ENCODE peak calls at places on chromosome 22, in nine cellular contexts. F is transverse colon, K is adrenal gland, X is A549, V is heart left ventricle, U is HCT116, L is prostate gland, T is tibial nerve, H is ovary. M is an unnamed sample.

GRCh38 chr22:20128902-20129746 is 2.5 kb upstream of the ZDHHC8 start:
- DNase-seq in F (peak), K (peak), X (peak), V (no peak), U (no peak), L (no peak), T (no peak), H (no peak), M (peak)

GRCh38 chr22:43449831-43450225 is 38.0 kb downstream of the MPPED1 start:
- DNase-seq in F (no peak), K (no peak), X (no peak), V (no peak), U (no peak), L (no peak), T (no peak), H (no peak), M (no peak)

GRCh38 chr22:47178339-47178738 is 415.9 kb downstream of the TBC1D22A start:
- DNase-seq in F (no peak), K (no peak), X (no peak), V (no peak), U (no peak), L (no peak), T (no peak), H (peak), M (no peak)

GRCh38 chr22:29621761-29622526 is 18.5 kb downstream of the NF2 start:
- DNase-seq in F (no peak), K (no peak), X (peak), V (no peak), U (peak), L (no peak), T (no peak), H (no peak), M (no peak)

GRCh38 chr22:18057568-18058209 is 20.1 kb upstream of the PEX26 start:
- DNase-seq in F (peak), K (peak), X (peak), V (peak), U (peak), L (peak), T (peak), H (peak), M (peak)

GRCh38 chr22:33894515-33894914 is 25.8 kb downstream of the LARGE1 start:
- DNase-seq in F (no peak), K (peak), X (peak), V (no peak), U (no peak), L (no peak), T (no peak), H (no peak), M (no peak)

GRCh38 chr22:29907753-29908515 is 25.0 kb downstream of the MTMR3 start:
- DNase-seq in F (peak), K (peak), X (peak), V (peak), U (peak), L (peak), T (peak), H (peak), M (peak)

GRCh38 chr22:46549565-46549840 is 12.1 kb upstream of the CELSR1 start:
- DNase-seq in F (no peak), K (no peak), X (no peak), V (no peak), U (no peak), L (no peak), T (no peak), H (no peak), M (no peak)

GRCh38 chr22:46657996-46658947 is 38.1 kb downstream of the GRAMD4 start:
- DNase-seq in F (no peak), K (no peak), X (no peak), V (no peak), U (no peak), L (peak), T (no peak), H (no peak), M (no peak)

GRCh38 chr22:44411226-44412135 is 86.6 kb downstream of the RTL6 start:
- DNase-seq in F (no peak), K (no peak), X (no peak), V (no peak), U (no peak), L (no peak), T (no peak), H (no peak), M (no peak)

GRCh38 chr22:39522567-39523300 is 2.4 kb downstream of the ATF4 start:
- DNase-seq in F (peak), K (peak), X (peak), V (peak), U (no peak), L (peak), T (no peak), H (no peak), M (peak)

GRCh38 chr22:45612451-45612901 is 59.2 kb upstream of the ATXN10 start:
- DNase-seq in F (no peak), K (peak), X (no peak), V (peak), U (no peak), L (peak), T (peak), H (peak), M (no peak)

GRCh38 chr22:45478108-45478771 is 24.4 kb upstream of the FBLN1 start:
- DNase-seq in F (no peak), K (no peak), X (peak), V (no peak), U (no peak), L (no peak), T (peak), H (no peak), M (no peak)

GRCh38 chr22:26287382-26288228 is 118.3 kb downstream of the SEZ6L start:
- DNase-seq in F (no peak), K (no peak), X (no peak), V (no peak), U (no peak), L (no peak), T (no peak), H (no peak), M (no peak)

GRCh38 chr22:32354360-32355351 is 3.0 kb upstream of the RFPL3 start:
- DNase-seq in F (no peak), K (no peak), X (peak), V (no peak), U (peak), L (no peak), T (no peak), H (no peak), M (no peak)

GRCh38 chr22:45212992-45213751 is 27.5 kb downstream of the KIAA0930 start:
- DNase-seq in F (peak), K (peak), X (no peak), V (peak), U (no peak), L (no peak), T (peak), H (no peak), M (no peak)

GRCh38 chr22:32880061-32880460 is 78.6 kb downstream of the TIMP3 start:
- DNase-seq in F (no peak), K (no peak), X (no peak), V (no peak), U (no peak), L (no peak), T (no peak), H (no peak), M (no peak)

GRCh38 chr22:29483254-29483653 is 3.2 kb downstream of the NEFH start:
- DNase-seq in F (no peak), K (no peak), X (no peak), V (no peak), U (no peak), L (no peak), T (no peak), H (no peak), M (no peak)

GRCh38 chr22:23750744-23751440 is at the start of gene ZNF70:
- DNase-seq in F (peak), K (peak), X (peak), V (peak), U (peak), L (peak), T (peak), H (peak), M (peak)
- TF ChIP-seq POLR2A in F (peak), K (peak), X (peak), V (peak), U (peak), L (peak), T (no peak), H (peak), M (peak)

DNA sequence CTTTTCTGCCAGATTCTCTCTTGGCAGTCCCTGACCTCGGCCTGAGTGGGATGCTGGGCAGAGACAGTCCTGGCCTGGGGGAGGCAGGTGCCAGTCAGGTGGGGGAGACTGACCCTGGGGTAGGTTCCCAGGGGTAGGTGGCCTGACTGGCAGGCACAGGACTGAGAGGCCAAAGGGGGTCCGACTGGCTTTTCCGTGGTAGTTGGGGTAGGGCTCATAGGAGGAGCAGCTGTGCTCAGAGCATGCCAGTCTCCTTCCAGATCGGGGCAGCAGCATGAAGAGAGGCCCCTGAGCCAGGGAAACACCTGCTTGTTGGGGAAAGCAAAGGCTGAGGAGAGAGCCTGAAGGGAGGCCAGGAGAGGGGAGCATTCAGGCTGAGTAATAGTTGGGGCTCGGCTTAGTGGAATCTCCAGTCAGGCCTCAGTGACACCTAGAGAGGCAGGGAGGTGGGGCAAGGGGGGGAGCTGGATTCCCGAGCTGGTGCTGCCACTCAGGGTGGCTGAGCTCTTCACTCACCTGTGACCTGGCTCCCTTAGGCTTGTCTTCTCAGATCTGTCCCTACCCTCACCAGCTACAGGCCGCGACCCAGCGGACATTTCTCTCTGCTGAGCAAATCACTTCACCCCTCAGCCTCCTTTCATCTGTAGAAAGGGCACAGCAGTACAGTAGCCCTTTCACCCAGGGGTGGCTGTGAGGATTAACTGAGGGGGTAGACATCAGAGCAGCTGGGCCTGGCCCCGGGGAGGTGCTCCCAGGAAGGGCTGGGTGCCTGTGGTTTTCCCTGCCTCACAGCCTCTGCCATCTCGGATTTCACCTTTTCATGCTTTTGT is 26.2 kb downstream of the MCM5 start:
- DNase-seq in F (no peak), K (no peak), X (no peak), V (no peak), U (no peak), L (no peak), T (no peak), H (no peak), M (no peak)
- TF ChIP-seq POLR2A in F (no peak), K (no peak), X (no peak), V (no peak), U (no peak), L (no peak), T (no peak), H (no peak), M (no peak)

GRCh38 chr22:23521442-23522113 is 58.5 kb downstream of the IGLL1 start:
- DNase-seq in F (peak), K (peak), X (peak), V (peak), U (peak), L (peak), T (peak), H (peak), M (peak)
- TF ChIP-seq POLR2A in F (no peak), K (peak), X (no peak), V (peak), U (peak), L (peak), T (peak), H (peak), M (peak)

DNA sequence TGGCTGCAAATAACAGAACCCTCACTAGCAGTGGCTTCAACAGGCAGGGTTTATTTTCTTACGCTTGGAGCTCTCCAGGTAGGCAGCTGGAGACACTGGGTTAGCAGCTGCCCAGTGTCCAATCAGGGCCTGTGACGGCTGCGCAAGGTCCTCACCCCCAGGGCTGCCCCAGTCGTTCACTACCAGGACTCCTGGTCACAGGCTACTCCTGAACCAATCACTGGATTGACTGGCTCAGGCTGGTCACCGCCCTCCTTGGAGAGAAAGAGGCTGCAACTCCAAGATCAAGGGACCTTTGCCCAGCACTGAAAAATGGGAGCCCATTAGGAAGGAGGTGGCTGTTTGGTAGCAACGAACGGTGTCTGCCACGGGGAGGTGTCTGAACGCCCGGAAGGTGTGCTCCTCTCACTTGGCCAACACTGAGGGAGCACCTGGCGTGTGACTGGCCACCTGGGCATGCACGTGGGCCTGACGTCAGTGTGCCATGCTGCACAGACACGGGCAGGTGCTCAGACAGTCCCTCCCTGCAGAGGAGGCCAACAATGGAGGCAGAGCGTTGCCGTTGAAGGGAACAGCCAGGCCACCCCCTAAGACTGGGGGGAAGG is 5.1 kb downstream of the ARSA start:
- DNase-seq in F (peak), K (no peak), X (no peak), V (no peak), U (peak), L (peak), T (no peak), H (no peak), M (no peak)
- TF ChIP-seq POLR2A in F (peak), K (no peak), X (no peak), V (no peak), U (peak), L (peak), T (no peak), H (no peak), M (no peak)

DNA sequence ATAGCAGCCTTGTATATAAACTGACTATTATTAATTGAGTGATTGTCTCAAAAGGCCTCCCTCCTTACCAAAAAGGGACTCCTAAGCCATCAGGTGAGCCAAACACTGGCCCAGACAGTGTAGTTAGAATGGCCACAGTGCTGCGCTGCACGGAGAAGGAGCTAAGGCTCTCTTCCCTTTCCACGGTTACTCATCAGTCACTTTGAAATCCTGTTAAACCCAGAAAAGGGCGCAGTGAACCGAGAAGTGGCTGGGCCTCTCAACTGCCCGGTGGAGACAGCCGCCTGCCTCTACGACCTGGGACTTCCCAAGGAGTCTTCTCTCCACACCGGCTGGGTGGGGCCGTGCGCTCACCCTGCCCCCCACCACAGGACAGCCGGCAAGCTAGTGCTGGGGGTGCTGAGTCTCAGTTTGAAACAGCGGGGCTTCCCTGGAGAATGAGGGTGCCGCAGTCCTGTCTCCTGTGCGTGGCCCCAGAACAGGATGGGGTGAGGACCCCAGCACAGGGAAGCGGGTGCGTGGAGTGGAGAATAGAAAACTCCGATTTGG is 1.3 kb downstream of the MYH9 start:
- DNase-seq in F (peak), K (peak), X (peak), V (no peak), U (no peak), L (peak), T (no peak), H (no peak), M (peak)
- TF ChIP-seq POLR2A in F (no peak), K (peak), X (no peak), V (no peak), U (no peak), L (peak), T (no peak), H (no peak), M (no peak)

GRCh38 chr22:27420817-27421361 is 380.7 kb downstream of the MN1 start:
- DNase-seq in F (peak), K (peak), X (no peak), V (peak), U (no peak), L (peak), T (peak), H (peak), M (no peak)
- TF ChIP-seq POLR2A in F (no peak), K (no peak), X (no peak), V (no peak), U (no peak), L (no peak), T (no peak), H (no peak), M (no peak)

GRCh38 chr22:21727159-21727558 is 8.4 kb downstream of the YPEL1 start:
- DNase-seq in F (no peak), K (no peak), X (no peak), V (no peak), U (no peak), L (no peak), T (no peak), H (no peak), M (no peak)
- TF ChIP-seq POLR2A in F (no peak), K (no peak), X (no peak), V (no peak), U (no peak), L (no peak), T (no peak), H (no peak), M (no peak)

GRCh38 chr22:31100762-31101525 is 6.4 kb downstream of the SELENOM start:
- DNase-seq in F (no peak), K (no peak), X (no peak), V (no peak), U (no peak), L (no peak), T (no peak), H (no peak), M (no peak)
- TF ChIP-seq POLR2A in F (no peak), K (no peak), X (no peak), V (no peak), U (no peak), L (no peak), T (no peak), H (no peak), M (no peak)

GRCh38 chr22:36329217-36330078 is 58.3 kb downstream of the MYH9 start:
- DNase-seq in F (peak), K (peak), X (peak), V (peak), U (peak), L (peak), T (no peak), H (peak), M (peak)
- TF ChIP-seq POLR2A in F (peak), K (peak), X (no peak), V (peak), U (no peak), L (peak), T (no peak), H (no peak), M (peak)